ENCODE peak calls at places on chromosome 2, in eight cellular contexts. Q is HepG2; C is stomach; R is GM23248; P is CD8-positive, alpha-beta memory T cell; B is K562; U is body of pancreas; K is A549. I is an unnamed sample.

GRCh38 chr2:225616372-225616771 is 216.9 kb downstream of the NYAP2 start:
- DNase-seq in Q (no peak), C (no peak), R (no peak), P (no peak), B (no peak), U (no peak), K (no peak), I (no peak)

GRCh38 chr2:201127570-201127969 is 11.6 kb downstream of the CFLAR start:
- DNase-seq in Q (no peak), C (no peak), R (peak; percentile 94), P (no peak), B (no peak), U (no peak), K (peak; percentile 55), I (no peak)

GRCh38 chr2:233233618-233234230 is 17.7 kb upstream of the ATG16L1 start:
- DNase-seq in Q (no peak), C (no peak), R (no peak), P (no peak), B (no peak), U (no peak), K (no peak), I (no peak)

GRCh38 chr2:9207641-9208301 is 1.2 kb downstream of the ASAP2 start:
- DNase-seq in Q (no peak), C (peak; percentile 49), R (peak; percentile 60), P (no peak), B (no peak), U (peak; percentile 56), K (peak; percentile 50), I (peak; percentile 73)

GRCh38 chr2:61210332-61210981 is 48.5 kb downstream of the C2orf74 start:
- DNase-seq in Q (peak; percentile 34), C (no peak), R (peak; percentile 86), P (no peak), B (no peak), U (no peak), K (peak; percentile 61), I (peak; percentile 28)

GRCh38 chr2:237766334-237766733 is 32.2 kb upstream of the RBM44 start:
- DNase-seq in Q (no peak), C (no peak), R (peak; percentile 61), P (no peak), B (no peak), U (no peak), K (no peak), I (no peak)

GRCh38 chr2:230902180-230902899 is 22.7 kb downstream of the GPR55 start:
- DNase-seq in Q (peak; percentile 56), C (peak; percentile 43), R (peak; percentile 81), P (peak; percentile 27), B (peak; percentile 60), U (peak; percentile 24), K (peak; percentile 75), I (peak; percentile 70)

GRCh38 chr2:183029219-183029618 is 9.0 kb downstream of the NCKAP1 start:
- DNase-seq in Q (no peak), C (no peak), R (peak; percentile 30), P (no peak), B (no peak), U (no peak), K (no peak), I (no peak)

GRCh38 chr2:240089306-240089705 is 36.0 kb upstream of the OR6B3 start:
- DNase-seq in Q (no peak), C (no peak), R (no peak), P (no peak), B (no peak), U (no peak), K (no peak), I (no peak)

GRCh38 chr2:240723851-240724250 is 32.2 kb downstream of the AQP12A start:
- DNase-seq in Q (no peak), C (no peak), R (no peak), P (no peak), B (no peak), U (no peak), K (no peak), I (no peak)

GRCh38 chr2:177029501-177029900 is 183.1 kb upstream of the HNRNPA3 start:
- DNase-seq in Q (no peak), C (no peak), R (no peak), P (no peak), B (no peak), U (no peak), K (no peak), I (peak; percentile 35)

GRCh38 chr2:151973013-151973900 is 125.6 kb downstream of the CACNB4 start:
- DNase-seq in Q (peak; percentile 47), C (no peak), R (no peak), P (no peak), B (no peak), U (no peak), K (no peak), I (no peak)

GRCh38 chr2:109494842-109495241 is 118.9 kb downstream of the SEPTIN10 start:
- DNase-seq in Q (no peak), C (peak; percentile 62), R (peak; percentile 15), P (no peak), B (no peak), U (no peak), K (no peak), I (peak; percentile 71)

GRCh38 chr2:2581331-2582159 is 250.5 kb upstream of the MYT1L start:
- DNase-seq in Q (no peak), C (peak; percentile 10), R (no peak), P (no peak), B (no peak), U (no peak), K (no peak), I (no peak)

GRCh38 chr2:109355192-109355843 is 226.3 kb downstream of the SH3RF3 start:
- DNase-seq in Q (no peak), C (peak; percentile 9), R (no peak), P (no peak), B (no peak), U (no peak), K (no peak), I (no peak)

GRCh38 chr2:235347691-235348090 is 146.2 kb upstream of the AGAP1 start:
- DNase-seq in Q (no peak), C (no peak), R (peak; percentile 98), P (no peak), B (peak; percentile 45), U (no peak), K (peak; percentile 73), I (no peak)

GRCh38 chr2:229910832-229911412 is 10.9 kb downstream of the TRIP12 start:
- DNase-seq in Q (peak; percentile 35), C (no peak), R (peak; percentile 22), P (no peak), B (no peak), U (peak; percentile 27), K (peak; percentile 31), I (peak; percentile 70)

GRCh38 chr2:220215785-220216184 is 588.4 kb downstream of the SLC4A3 start:
- DNase-seq in Q (no peak), C (no peak), R (no peak), P (no peak), B (no peak), U (no peak), K (no peak), I (no peak)

DNA sequence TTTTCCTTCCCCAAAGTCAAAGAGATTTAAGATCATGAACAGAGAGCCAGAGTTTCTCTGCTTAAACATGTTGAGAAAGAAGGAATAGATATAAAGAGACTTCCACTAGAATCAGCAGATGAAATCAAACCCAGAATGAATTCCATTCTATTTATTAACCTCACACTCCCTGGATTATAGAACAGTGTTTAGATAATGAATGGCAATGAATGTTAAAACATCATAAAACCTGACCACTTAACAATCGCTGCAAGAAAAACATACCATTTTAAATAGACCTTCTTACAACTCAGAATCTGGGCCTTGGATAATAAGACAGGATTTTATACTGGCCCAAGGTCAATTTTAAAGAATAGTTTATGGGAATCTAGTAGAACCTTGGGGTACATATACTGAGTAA is 163.7 kb upstream of the SIX2 start:
- DNase-seq in Q (no peak), C (no peak), R (peak; percentile 21), P (no peak), B (no peak), U (no peak), K (no peak), I (no peak)
- H3K4me3 ChIP-seq in Q (no peak overlapping the region), C (no peak overlapping the region), R (peak overlapping the region; percentile 15), P (no peak overlapping the region), B (no peak overlapping the region), U (no peak overlapping the region), K (no peak overlapping the region), I (no peak overlapping the region)

DNA sequence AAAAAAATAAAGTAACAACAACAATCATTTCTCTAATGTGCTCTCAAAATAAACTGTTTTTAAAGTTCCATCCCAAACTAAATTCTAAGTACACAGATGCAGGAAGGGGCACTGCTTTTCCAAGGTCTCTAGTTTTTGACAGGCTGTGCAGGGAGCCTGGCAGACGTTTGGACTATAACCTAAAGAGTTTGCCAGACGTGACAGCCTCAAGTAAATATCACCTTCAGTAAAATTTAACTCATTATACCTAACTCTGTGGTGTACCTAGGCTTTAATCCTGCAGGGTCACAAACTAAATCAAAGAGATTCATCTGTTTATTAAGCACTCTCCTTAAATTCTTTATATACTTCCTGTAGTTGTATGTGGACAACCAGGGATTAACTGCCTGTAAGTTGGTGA is 93.0 kb downstream of the ACVR1 start:
- DNase-seq in Q (no peak), C (no peak), R (no peak), P (no peak), B (no peak), U (peak; percentile 33), K (no peak), I (peak; percentile 46)
- H3K4me1 ChIP-seq in Q (peaks cover 44% of the 10 kb centered on the region), C (peaks cover 67% of the 10 kb centered on the region), R (peaks cover 35% of the 10 kb centered on the region), P (peaks cover 25% of the 10 kb centered on the region), B (peaks cover 55% of the 10 kb centered on the region), U (peaks cover 56% of the 10 kb centered on the region), K (peaks cover 51% of the 10 kb centered on the region), I (peaks cover 2% of the 10 kb centered on the region)

DNA sequence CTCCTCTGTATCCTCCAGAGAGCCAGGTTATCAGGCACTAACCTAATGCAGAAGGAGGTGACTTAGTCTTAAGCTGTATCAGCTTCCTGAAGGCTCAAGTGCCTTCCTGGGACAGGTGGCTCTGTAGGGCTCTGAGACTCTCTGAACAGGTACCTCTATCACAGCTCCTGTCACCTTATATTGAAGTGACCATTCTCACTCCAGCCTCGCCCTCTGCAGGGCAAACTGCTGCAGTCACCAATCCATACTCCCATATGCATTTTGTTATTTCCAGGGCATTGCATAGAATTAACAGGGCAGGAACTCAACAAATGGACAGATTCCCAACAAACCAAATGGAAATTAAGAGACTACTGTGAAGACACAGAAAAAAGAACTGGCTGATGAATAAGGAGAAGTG is 203.0 kb upstream of the REV1 start:
- DNase-seq in Q (no peak), C (no peak), R (no peak), P (no peak), B (no peak), U (no peak), K (no peak), I (no peak)
- H3K27ac ChIP-seq in Q (no peak overlapping the region), C (no peak overlapping the region), R (no peak overlapping the region), P (no peak overlapping the region), B (no peak overlapping the region), U (no peak overlapping the region), K (no peak overlapping the region), I (no peak overlapping the region)

DNA sequence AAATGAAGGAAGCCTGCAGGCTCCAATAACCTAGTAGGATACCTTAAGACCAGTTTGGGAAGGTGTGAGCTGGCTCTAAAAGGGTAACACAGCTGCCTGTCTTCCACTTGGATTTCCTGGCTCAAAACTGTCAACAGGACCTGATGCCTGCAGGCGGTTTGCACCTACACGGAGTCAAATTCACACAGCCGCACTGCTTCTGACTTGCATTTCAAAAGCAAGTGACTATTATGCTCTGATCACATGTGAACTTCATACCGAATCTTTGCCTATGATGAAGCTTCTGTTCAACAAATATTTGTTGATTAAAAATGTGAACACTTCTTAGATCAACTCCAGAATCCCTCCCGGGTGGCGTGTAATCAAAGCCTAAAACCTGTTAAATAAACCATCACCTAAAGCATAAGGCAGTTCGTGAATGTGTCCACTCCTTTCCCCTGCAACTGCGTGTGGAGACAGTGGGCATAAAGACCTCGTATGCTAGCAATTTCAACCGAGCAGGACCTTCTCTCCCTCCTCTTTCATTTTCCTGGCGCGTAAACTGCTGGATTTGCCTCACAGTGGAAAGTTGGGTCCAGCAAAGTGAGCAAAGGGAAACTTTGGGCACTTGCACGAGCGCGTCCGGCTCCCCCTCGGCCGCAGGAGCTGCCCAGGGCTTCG is 784 bp downstream of the CRACDL start:
- DNase-seq in Q (no peak), C (no peak), R (no peak), P (no peak), B (no peak), U (no peak), K (no peak), I (no peak)
- H3K4me3 ChIP-seq in Q (peak overlapping the region; percentile 37), C (peak overlapping the region; percentile 61), R (peak overlapping the region; percentile 46), P (no peak overlapping the region), B (no peak overlapping the region), U (peak overlapping the region; percentile 89), K (peak overlapping the region; percentile 52), I (peak overlapping the region; percentile 58)

I was measured in small intestine.